ENCODE peak calls at places on chromosomes 1 and 21, in seven cellular contexts. J, E, U, F, A, V and R are unnamed samples.

GRCh38 chr1:17207966-17208418 is 3.1 kb downstream of the PADI1 start:
- DNase-seq in E (peak), J (no peak), F (peak), V (no peak), A (no peak), U (no peak), R (no peak)

GRCh38 chr1:110155878-110156522 is 5.7 kb downstream of the SLC6A17 start:
- DNase-seq in F (peak), A (peak), E (peak), J (peak), U (no peak), V (peak), R (no peak)

GRCh38 chr1:156796340-156797097 is 20.1 kb downstream of the SH2D2A start:
- DNase-seq in F (no peak), V (no peak), U (no peak), J (no peak), E (peak), A (no peak), R (no peak)

GRCh38 chr1:109188200-109188599 is 25.5 kb upstream of the SARS1 start:
- DNase-seq in U (no peak), F (no peak), J (no peak), V (no peak), A (no peak), E (no peak), R (no peak)

GRCh38 chr1:209589863-209590262 is 6.3 kb downstream of the CAMK1G start:
- DNase-seq in F (no peak), J (no peak), A (no peak), U (no peak), V (no peak), E (no peak), R (no peak)

GRCh38 chr1:40929145-40929544 is 50.4 kb upstream of the CTPS1 start:
- DNase-seq in J (no peak), A (no peak), F (no peak), E (peak), U (no peak), V (no peak), R (no peak)

GRCh38 chr1:150813028-150813707 is 5.1 kb upstream of the CTSK start:
- DNase-seq in F (peak), A (peak), E (peak), J (no peak), V (peak), U (no peak), R (no peak)

GRCh38 chr21:37837381-37837780 is 78.9 kb downstream of the KCNJ6 start:
- DNase-seq in A (no peak), J (no peak), U (no peak), F (no peak), E (no peak), V (no peak), R (no peak)

GRCh38 chr1:215569987-215570824 is 3.1 kb downstream of the KCTD3 start:
- DNase-seq in U (no peak), F (no peak), E (no peak), A (peak), J (no peak), V (no peak), R (no peak)

GRCh38 chr1:43530483-43531452 is at the start of gene PTPRF:
- DNase-seq in U (no peak), V (peak), A (peak), E (peak), J (peak), F (no peak), R (peak)

GRCh38 chr1:210692796-210693195 is 364.1 kb downstream of the HHAT start:
- DNase-seq in E (no peak), U (no peak), V (no peak), A (no peak), F (no peak), J (no peak), R (no peak)

GRCh38 chr1:208731976-208732821 is 488.0 kb upstream of the PLXNA2 start:
- DNase-seq in F (no peak), A (peak), U (no peak), V (no peak), E (no peak), J (no peak), R (no peak)

GRCh38 chr1:229860926-229861325 is 206.1 kb upstream of the GALNT2 start:
- DNase-seq in V (no peak), J (no peak), F (no peak), E (no peak), U (no peak), A (no peak), R (no peak)

GRCh38 chr1:41936107-41936506 is 17.4 kb upstream of the HIVEP3 start:
- DNase-seq in F (no peak), V (no peak), A (no peak), E (peak), U (no peak), J (no peak), R (no peak)

GRCh38 chr1:156191292-156191954 is 2.5 kb upstream of the SLC25A44 start:
- DNase-seq in F (no peak), U (no peak), E (peak), A (peak), J (no peak), V (no peak), R (no peak)

GRCh38 chr1:7042322-7043231 is 257.3 kb downstream of the CAMTA1 start:
- DNase-seq in A (peak), V (no peak), U (no peak), E (peak), F (no peak), J (no peak), R (no peak)

GRCh38 chr1:171233183-171233582 is 15.1 kb upstream of the FMO1 start:
- DNase-seq in F (no peak), E (no peak), J (no peak), U (no peak), A (no peak), V (no peak), R (no peak)

GRCh38 chr1:210504286-210504685 is 175.6 kb downstream of the HHAT start:
- DNase-seq in E (no peak), V (no peak), U (no peak), J (no peak), A (no peak), F (no peak), R (no peak)

DNA sequence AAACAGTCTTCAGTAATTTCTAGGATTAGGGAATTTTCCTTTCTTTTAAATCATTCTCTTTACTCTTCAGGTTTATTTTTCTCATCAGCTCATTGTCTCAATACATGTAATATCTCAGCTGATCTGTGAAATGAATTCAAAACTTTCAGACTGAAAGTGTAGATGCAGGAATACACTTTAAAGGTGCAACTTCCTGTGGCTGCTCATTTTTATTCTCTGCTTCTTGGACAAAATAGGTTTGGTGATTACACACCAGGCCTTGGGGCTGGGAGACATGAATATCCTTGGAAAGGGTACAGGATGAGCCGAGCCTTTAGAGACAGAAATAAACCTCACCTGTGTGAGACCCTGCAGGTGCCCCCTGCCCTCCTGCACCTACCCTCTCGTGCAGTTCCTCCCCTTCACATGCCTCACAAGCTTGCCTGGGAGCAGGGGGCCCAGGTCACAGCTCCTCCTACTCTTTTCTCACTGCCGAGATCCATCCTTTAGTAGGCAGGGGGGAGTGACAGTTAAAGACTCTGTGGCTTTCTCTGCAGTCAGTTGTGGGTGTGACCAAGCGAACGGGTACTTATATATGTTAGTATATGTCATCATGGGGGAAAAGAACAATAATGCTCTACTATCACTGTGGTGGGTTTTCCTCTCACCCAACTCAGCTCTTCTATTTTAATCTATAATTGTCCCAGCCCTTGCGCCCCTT is 23.6 kb downstream of the XCL2 start:
- DNase-seq in E (no peak), V (no peak), U (no peak), J (no peak), F (peak), A (peak), R (no peak)
- H3K27ac ChIP-seq in E (no peak), V (no peak), U (peak), J (no peak), F (peak), A (peak), R (no peak)

DNA sequence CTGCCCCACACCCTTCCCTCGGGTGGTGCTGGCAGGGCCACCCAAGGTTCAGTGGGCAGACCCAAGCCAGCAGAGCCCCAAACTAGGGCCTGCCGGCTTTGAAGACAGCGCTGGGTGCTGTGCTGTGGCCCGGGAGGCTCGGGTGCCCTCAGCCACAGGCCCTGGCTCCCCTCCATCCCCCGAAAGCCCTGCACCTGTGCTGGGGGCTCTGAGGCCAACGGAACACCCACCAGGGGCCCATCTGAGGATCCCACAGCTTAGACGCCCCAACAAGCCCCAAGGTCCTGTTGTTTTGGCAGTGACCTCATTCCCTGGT is 8.6 kb downstream of the ITGB2 start:
- DNase-seq in U (no peak), E (no peak), J (peak), V (no peak), F (no peak), A (no peak), R (no peak)
- H3K27ac ChIP-seq in U (peak), E (no peak), J (peak), V (no peak), F (peak), A (no peak), R (no peak)

GRCh38 chr1:3198371-3199287 is 129.6 kb downstream of the PRDM16 start:
- DNase-seq in F (no peak), V (no peak), E (no peak), U (no peak), J (no peak), A (no peak), R (no peak)
- H3K27ac ChIP-seq in F (no peak), V (no peak), E (no peak), U (no peak), J (no peak), A (no peak), R (peak)

GRCh38 chr1:22105611-22106207 is 37.2 kb downstream of the WNT4 start:
- DNase-seq in A (peak), V (no peak), F (no peak), J (no peak), U (peak), E (peak), R (no peak)
- H3K27ac ChIP-seq in A (no peak), V (no peak), F (peak), J (no peak), U (no peak), E (no peak), R (no peak)

GRCh38 chr1:38274974-38275373 is 228.4 kb upstream of the POU3F1 start:
- DNase-seq in A (no peak), J (peak), E (no peak), U (no peak), F (no peak), V (no peak), R (peak)
- H3K27ac ChIP-seq in A (no peak), J (no peak), E (no peak), U (no peak), F (no peak), V (no peak), R (no peak)

GRCh38 chr1:113255038-113255727 is 135.1 kb upstream of the MAGI3 start:
- DNase-seq in E (no peak), V (no peak), A (no peak), U (no peak), J (no peak), F (no peak), R (no peak)
- H3K27ac ChIP-seq in E (no peak), V (no peak), A (no peak), U (no peak), J (peak), F (no peak), R (no peak)

GRCh38 chr1:27192039-27192529 is 37.2 kb upstream of the SLC9A1 start:
- DNase-seq in J (no peak), A (peak), V (no peak), F (no peak), U (no peak), E (no peak), R (no peak)

GRCh38 chr1:27193194-27193593 is 38.3 kb upstream of the SLC9A1 start:
- DNase-seq in U (no peak), F (no peak), E (no peak), J (no peak), V (no peak), A (no peak), R (no peak)
- H3K27ac ChIP-seq in U (no peak), F (no peak), E (no peak), J (no peak), V (no peak), A (peak), R (no peak)

DNA sequence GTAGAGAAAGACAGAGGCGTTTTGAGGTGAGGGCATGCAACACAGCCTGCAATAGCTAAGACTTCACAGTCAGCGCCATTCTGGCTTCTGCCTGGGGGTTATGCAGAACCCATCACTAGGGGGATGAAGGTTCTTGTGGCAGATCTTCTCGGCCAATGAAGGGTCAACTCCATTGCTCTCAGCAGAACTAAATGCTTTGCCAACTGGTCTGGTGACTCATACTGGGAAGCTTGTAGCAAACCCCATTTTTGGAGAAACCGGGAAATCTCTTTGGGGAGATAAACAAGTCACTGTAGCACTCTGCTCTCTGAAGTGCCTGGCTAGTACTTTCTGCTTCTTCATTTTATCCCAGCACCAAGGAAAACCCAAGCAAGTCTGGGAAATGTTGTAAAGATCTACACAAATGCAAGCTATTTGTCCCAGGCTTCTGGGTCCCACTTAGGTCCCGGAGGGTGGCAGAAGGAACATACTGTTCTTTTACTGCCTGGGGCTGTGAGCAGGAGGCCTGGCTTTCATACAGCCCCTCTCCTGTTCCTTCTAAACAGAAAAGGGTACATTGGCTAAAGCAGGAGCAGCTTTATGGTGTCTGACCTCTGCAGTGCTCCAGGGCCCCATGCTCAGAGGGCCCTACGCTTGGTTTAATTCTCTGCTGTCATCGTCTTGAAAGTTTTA is 28.8 kb downstream of the SHISA4 start:
- DNase-seq in U (no peak), J (no peak), V (no peak), F (no peak), A (no peak), E (peak), R (no peak)
- H3K27ac ChIP-seq in U (no peak), J (peak), V (peak), F (no peak), A (no peak), E (peak), R (peak)